ENCODE peak calls at places on chromosomes 12 and 14, in six cellular contexts. M, O, F, U, L and P are unnamed samples.
A peak's percentile ranks its signal among the peaks of the same experiment; 100 is the strongest.

GRCh38 chr12:120230326-120230973 is 29.5 kb upstream of the RPLP0 start:
- DNase-seq in M (peak; percentile 96), O (no peak), F (peak; percentile 96), U (no peak), L (no peak), P (no peak)

GRCh38 chr12:65522956-65523857 is 244.7 kb downstream of the MSRB3 start:
- DNase-seq in M (peak; percentile 83), O (no peak), F (no peak), U (no peak), L (no peak), P (no peak)

GRCh38 chr12:52804029-52804428 is 8.1 kb upstream of the KRT3 start:
- DNase-seq in M (no peak), O (no peak), F (no peak), U (no peak), L (no peak), P (no peak)

GRCh38 chr12:121793501-121793835 is at the start of gene RHOF:
- DNase-seq in M (no peak), O (peak; percentile 59), F (no peak), U (peak; percentile 58), L (no peak), P (no peak)

GRCh38 chr14:51616256-51616655 is 35.5 kb upstream of the FRMD6 start:
- DNase-seq in M (peak; percentile 39), O (no peak), F (no peak), U (no peak), L (no peak), P (no peak)

GRCh38 chr12:132866251-132866828 is 21.1 kb downstream of the CHFR start:
- DNase-seq in M (no peak), O (no peak), F (peak; percentile 23), U (no peak), L (no peak), P (no peak)

GRCh38 chr12:108090107-108090899 is 38.8 kb upstream of the WSCD2 start:
- DNase-seq in M (no peak), O (no peak), F (no peak), U (no peak), L (no peak), P (no peak)

GRCh38 chr14:92888896-92889295 is 34.1 kb upstream of the CHGA start:
- DNase-seq in M (no peak), O (no peak), F (no peak), U (no peak), L (no peak), P (no peak)

GRCh38 chr12:121990692-121991603 is 30.7 kb upstream of the BCL7A start:
- DNase-seq in M (no peak), O (no peak), F (no peak), U (no peak), L (no peak), P (no peak)

GRCh38 chr12:31370645-31371620 is 45.0 kb upstream of the SINHCAF start:
- DNase-seq in M (no peak), O (no peak), F (no peak), U (no peak), L (no peak), P (no peak)

GRCh38 chr14:92565718-92566115 is 52.1 kb downstream of the RIN3 start:
- DNase-seq in M (no peak), O (no peak), F (no peak), U (no peak), L (no peak), P (no peak)

GRCh38 chr14:95511687-95512086 is 4.8 kb downstream of the SYNE3 start:
- DNase-seq in M (no peak), O (no peak), F (no peak), U (no peak), L (no peak), P (no peak)

GRCh38 chr12:14240873-14241220 is 124.6 kb upstream of the ATF7IP start:
- DNase-seq in M (no peak), O (no peak), F (no peak), U (no peak), L (no peak), P (no peak)

GRCh38 chr12:95516757-95517156 is 34.5 kb downstream of the USP44 start:
- DNase-seq in M (no peak), O (no peak), F (no peak), U (no peak), L (no peak), P (no peak)

GRCh38 chr14:75242546-75243273 is 35.9 kb upstream of the FOS start:
- DNase-seq in M (no peak), O (no peak), F (peak; percentile 97), U (no peak), L (no peak), P (no peak)

GRCh38 chr14:71852201-71852600 is 80.0 kb upstream of the RGS6 start:
- DNase-seq in M (no peak), O (no peak), F (no peak), U (no peak), L (no peak), P (no peak)

GRCh38 chr12:52359511-52360103 is 7.7 kb downstream of the KRT85 start:
- DNase-seq in M (no peak), O (no peak), F (no peak), U (no peak), L (no peak), P (no peak)

GRCh38 chr12:107223816-107224215 is 130.5 kb upstream of the CRY1 start:
- DNase-seq in M (peak; percentile 40), O (no peak), F (no peak), U (no peak), L (no peak), P (no peak)

GRCh38 chr14:25945746-25946145 is 652.1 kb downstream of the NOVA1 start:
- DNase-seq in M (no peak), O (no peak), F (no peak), U (no peak), L (no peak), P (no peak)

GRCh38 chr14:91893659-91894058 is 26.3 kb upstream of the TC2N start:
- DNase-seq in M (no peak), O (no peak), F (no peak), U (no peak), L (no peak), P (no peak)

GRCh38 chr14:64550539-64551333 is 975 bp downstream of the PPP1R36 start:
- DNase-seq in M (no peak), O (no peak), F (no peak), U (no peak), L (no peak), P (no peak)

GRCh38 chr14:71139058-71139946 is 232.0 kb downstream of the PCNX1 start:
- DNase-seq in M (peak; percentile 41), O (peak; percentile 21), F (no peak), U (peak; percentile 34), L (peak; percentile 72), P (peak; percentile 36)

GRCh38 chr12:78457951-78458350 is 406.6 kb upstream of the SYT1 start:
- DNase-seq in M (peak; percentile 25), O (no peak), F (no peak), U (no peak), L (no peak), P (no peak)

GRCh38 chr12:2803635-2804380 is 8.7 kb upstream of the ITFG2 start:
- DNase-seq in M (no peak), O (no peak), F (no peak), U (no peak), L (no peak), P (no peak)

GRCh38 chr12:61853945-61854344 is 406.3 kb upstream of the USP15 start:
- DNase-seq in M (no peak), O (no peak), F (no peak), U (no peak), L (no peak), P (no peak)

GRCh38 chr12:106301241-106301610 is 1.3 kb upstream of the TCP11L2 start:
- DNase-seq in M (no peak), O (no peak), F (no peak), U (no peak), L (no peak), P (no peak)

GRCh38 chr12:9361879-9362326 is 153.7 kb upstream of the PZP start:
- DNase-seq in M (no peak), O (no peak), F (no peak), U (no peak), L (no peak), P (no peak)

GRCh38 chr12:109544955-109545531 is 28.3 kb downstream of the MMAB start:
- DNase-seq in M (peak; percentile 90), O (no peak), F (no peak), U (no peak), L (no peak), P (no peak)

GRCh38 chr12:114668151-114668891 is 15.7 kb downstream of the TBX3 start:
- DNase-seq in M (peak; percentile 91), O (no peak), F (peak; percentile 53), U (no peak), L (no peak), P (no peak)

GRCh38 chr12:124640096-124640495 is 72.7 kb upstream of the NCOR2 start:
- DNase-seq in M (peak; percentile 81), O (no peak), F (no peak), U (no peak), L (no peak), P (no peak)

GRCh38 chr12:82413994-82414393 is 55.7 kb downstream of the METTL25 start:
- DNase-seq in M (no peak), O (no peak), F (no peak), U (no peak), L (no peak), P (no peak)

GRCh38 chr12:75322464-75322863 is 7.7 kb downstream of the CAPS2 start:
- DNase-seq in M (no peak), O (no peak), F (peak; percentile 1), U (no peak), L (no peak), P (no peak)

GRCh38 chr12:88495031-88495430 is 85.2 kb downstream of the KITLG start:
- DNase-seq in M (no peak), O (no peak), F (no peak), U (no peak), L (no peak), P (no peak)

GRCh38 chr12:82361461-82361915 is 3.2 kb downstream of the METTL25 start:
- DNase-seq in M (no peak), O (no peak), F (no peak), U (no peak), L (no peak), P (no peak)

GRCh38 chr14:100988011-100988410 is 84.5 kb upstream of the RTL1 start:
- DNase-seq in M (peak; percentile 3), O (no peak), F (no peak), U (no peak), L (no peak), P (no peak)

GRCh38 chr12:65891987-65892481 is 67.8 kb downstream of the HMGA2 start:
- DNase-seq in M (peak; percentile 98), O (no peak), F (peak; percentile 98), U (no peak), L (no peak), P (no peak)